ENCODE peak calls at places on chromosomes 1 and 21, in nine cellular contexts. D is sigmoid colon, W is astrocyte of the cerebellum, Q is activated B cell treated with CpG ODN at 0.5 μM for 24 hours, R is heart left ventricle, G is fibroblast of mammary gland, U is GM12865, A is OCI-LY7, O is B cell. M is an unnamed sample.

GRCh38 chr1:96698332-96698983 is 23.1 kb upstream of the PTBP2 start:
- DNase-seq in A (no peak), G (peak), O (no peak), Q (no peak), D (no peak), W (peak), U (no peak), R (no peak), M (no peak)

GRCh38 chr1:197868751-197869501 is 33.5 kb upstream of the C1orf53 start:
- DNase-seq in U (peak), Q (no peak), G (peak), W (peak), D (no peak), O (peak), R (peak), A (peak), M (peak)

GRCh38 chr1:194118086-194118485 is 931.7 kb upstream of the B3GALT2 start:
- DNase-seq in R (no peak), Q (no peak), W (no peak), D (peak), A (no peak), O (no peak), G (no peak), U (no peak), M (no peak)

GRCh38 chr21:35381743-35382310 is 332.7 kb upstream of the RUNX1 start:
- DNase-seq in G (no peak), W (no peak), A (no peak), D (no peak), U (no peak), R (no peak), Q (no peak), O (no peak), M (no peak)

GRCh38 chr1:151416231-151416630 is 16.9 kb downstream of the PSMB4 start:
- DNase-seq in G (peak), O (no peak), W (no peak), Q (no peak), A (no peak), R (no peak), D (no peak), U (no peak), M (no peak)

GRCh38 chr1:46133181-46133658 is 791 bp upstream of the PIK3R3 start:
- DNase-seq in O (no peak), U (peak), W (no peak), D (no peak), Q (no peak), A (peak), R (peak), G (no peak), M (peak)

GRCh38 chr1:95089888-95090287 is 17.1 kb upstream of the ALG14 start:
- DNase-seq in U (no peak), G (no peak), D (no peak), W (no peak), Q (no peak), A (no peak), O (no peak), R (no peak), M (no peak)

GRCh38 chr1:31755197-31755611 is 8.9 kb downstream of the ADGRB2 start:
- DNase-seq in U (no peak), G (no peak), R (peak), W (no peak), A (no peak), Q (no peak), O (no peak), D (no peak), M (no peak)

GRCh38 chr1:29639156-29639736 is 402.9 kb downstream of the PTPRU start:
- DNase-seq in A (no peak), Q (no peak), U (no peak), D (no peak), O (no peak), G (no peak), R (no peak), W (no peak), M (no peak)

GRCh38 chr1:232393010-232393833 is 236.7 kb downstream of the SIPA1L2 start:
- DNase-seq in O (no peak), W (no peak), R (no peak), D (no peak), Q (no peak), G (no peak), U (no peak), A (no peak), M (no peak)

GRCh38 chr21:42153746-42154145 is 65.2 kb upstream of the ABCG1 start:
- DNase-seq in U (no peak), Q (no peak), A (no peak), W (no peak), G (no peak), O (no peak), D (no peak), R (no peak), M (no peak)

GRCh38 chr21:41547111-41547510 is 39.2 kb upstream of the TMPRSS2 start:
- DNase-seq in O (no peak), R (no peak), A (no peak), D (no peak), G (no peak), U (no peak), Q (no peak), W (no peak), M (no peak)

GRCh38 chr1:200625381-200625824 is 4.9 kb upstream of the KIF14 start:
- DNase-seq in O (no peak), A (no peak), U (peak), G (peak), Q (no peak), W (no peak), R (no peak), D (no peak), M (peak)

GRCh38 chr1:85393490-85393889 is 71.5 kb downstream of the DDAH1 start:
- DNase-seq in A (no peak), U (no peak), W (no peak), D (no peak), O (no peak), R (no peak), G (no peak), Q (no peak), M (no peak)

GRCh38 chr21:29350246-29350779 is 51.6 kb downstream of the BACH1 start:
- DNase-seq in A (no peak), R (no peak), Q (no peak), O (no peak), D (no peak), W (no peak), U (no peak), G (no peak), M (no peak)

GRCh38 chr1:10613861-10614260 is 139.1 kb downstream of the PEX14 start:
- DNase-seq in R (no peak), Q (no peak), D (peak), W (no peak), U (no peak), G (no peak), O (no peak), A (no peak), M (no peak)

GRCh38 chr1:67576474-67576873 is 108.5 kb upstream of the GADD45A start:
- DNase-seq in W (no peak), R (no peak), Q (no peak), O (no peak), A (no peak), D (no peak), G (no peak), U (no peak), M (no peak)

GRCh38 chr1:19065526-19066247 is 109.2 kb upstream of the IFFO2 start:
- DNase-seq in R (no peak), Q (no peak), O (no peak), D (no peak), U (no peak), G (no peak), A (no peak), W (no peak), M (peak)

GRCh38 chr1:2801046-2801445 is 447 bp downstream of the TTC34 start:
- DNase-seq in O (no peak), A (no peak), D (peak), W (no peak), R (no peak), U (no peak), Q (no peak), G (no peak), M (no peak)

GRCh38 chr1:2802421-2802961 is 998 bp upstream of the TTC34 start:
- DNase-seq in W (no peak), U (no peak), G (no peak), R (no peak), O (no peak), A (no peak), Q (no peak), D (peak), M (no peak)

GRCh38 chr1:2800664-2801045 is 838 bp downstream of the TTC34 start:
- DNase-seq in G (no peak), Q (no peak), D (peak), A (no peak), W (no peak), U (no peak), R (no peak), O (no peak), M (no peak)

GRCh38 chr1:2803086-2803930 is 1.8 kb upstream of the TTC34 start:
- DNase-seq in Q (no peak), U (no peak), A (no peak), D (peak), O (no peak), R (no peak), G (no peak), W (no peak), M (no peak)

GRCh38 chr1:2801535-2802291 is at the start of gene TTC34:
- DNase-seq in D (peak), Q (no peak), W (no peak), U (peak), O (peak), A (peak), G (no peak), R (no peak), M (no peak)
- TF ChIP-seq CTCF in D (no peak), Q (no peak), W (no peak), U (peak), O (peak), A (peak), G (peak), R (peak), M (no peak)

GRCh38 chr1:158329807-158330206 is 1.5 kb downstream of the CD1B start:
- DNase-seq in G (no peak), W (no peak), O (peak), A (peak), D (no peak), Q (no peak), R (no peak), U (peak), M (peak)
- TF ChIP-seq CTCF in G (no peak), W (no peak), O (peak), A (peak), D (no peak), Q (no peak), R (peak), U (peak), M (peak)

GRCh38 chr1:214808845-214809460 is 206.0 kb downstream of the CENPF start:
- DNase-seq in A (no peak), G (peak), R (no peak), U (peak), Q (no peak), O (no peak), W (peak), D (no peak), M (no peak)
- TF ChIP-seq CTCF in A (peak), G (peak), R (peak), U (peak), Q (no peak), O (no peak), W (peak), D (no peak), M (peak)

GRCh38 chr21:34129971-34130597 is 56.7 kb downstream of the MRPS6 start:
- DNase-seq in W (no peak), O (no peak), A (peak), D (no peak), Q (no peak), U (no peak), G (peak), R (no peak), M (no peak)

GRCh38 chr21:34130598-34130985 is 57.2 kb downstream of the MRPS6 start:
- DNase-seq in D (no peak), A (no peak), O (no peak), Q (no peak), W (no peak), G (no peak), U (no peak), R (no peak), M (no peak)

GRCh38 chr21:34128674-34129038 is 55.3 kb downstream of the MRPS6 start:
- DNase-seq in W (no peak), R (no peak), G (no peak), U (no peak), Q (no peak), A (no peak), D (no peak), O (no peak), M (no peak)

GRCh38 chr21:34128124-34128523 is 54.7 kb downstream of the MRPS6 start:
- DNase-seq in R (no peak), A (no peak), G (no peak), D (no peak), W (no peak), Q (no peak), U (no peak), O (no peak), M (no peak)

GRCh38 chr21:34129039-34129891 is 55.9 kb downstream of the MRPS6 start:
- DNase-seq in W (peak), Q (no peak), O (no peak), R (peak), U (no peak), D (peak), A (no peak), G (peak), M (no peak)
- TF ChIP-seq CTCF in W (peak), Q (no peak), O (no peak), R (peak), U (no peak), D (peak), A (peak), G (peak), M (peak)

GRCh38 chr1:88035578-88035977 is 648.5 kb upstream of the PKN2 start:
- DNase-seq in G (no peak), O (no peak), W (no peak), U (no peak), A (no peak), Q (no peak), D (no peak), R (no peak), M (no peak)

GRCh38 chr1:88029142-88029541 is 654.9 kb upstream of the PKN2 start:
- DNase-seq in R (no peak), U (no peak), D (no peak), Q (no peak), W (no peak), A (no peak), O (no peak), G (peak), M (no peak)

GRCh38 chr1:88029899-88030298 is 654.2 kb upstream of the PKN2 start:
- DNase-seq in A (no peak), W (no peak), R (no peak), U (no peak), O (no peak), Q (no peak), G (no peak), D (no peak), M (no peak)
- TF ChIP-seq CTCF in A (no peak), W (no peak), R (no peak), U (no peak), O (no peak), Q (no peak), G (no peak), D (no peak), M (no peak)

GRCh38 chr1:41802532-41803501 is 115.9 kb downstream of the HIVEP3 start:
- DNase-seq in W (no peak), O (peak), D (peak), Q (no peak), G (no peak), U (peak), A (peak), R (peak), M (no peak)

GRCh38 chr1:41804176-41804575 is 114.5 kb downstream of the HIVEP3 start:
- DNase-seq in D (no peak), U (peak), A (peak), G (no peak), W (no peak), R (no peak), O (peak), Q (no peak), M (no peak)

GRCh38 chr1:41806472-41807155 is 112.1 kb downstream of the HIVEP3 start:
- DNase-seq in G (no peak), U (peak), D (no peak), O (no peak), R (no peak), W (no peak), Q (no peak), A (no peak), M (peak)

GRCh38 chr1:41805771-41806471 is 112.8 kb downstream of the HIVEP3 start:
- DNase-seq in D (no peak), R (no peak), W (no peak), Q (no peak), G (no peak), O (no peak), A (no peak), U (peak), M (no peak)

GRCh38 chr1:41803656-41804055 is 115.1 kb downstream of the HIVEP3 start:
- DNase-seq in G (no peak), Q (no peak), D (no peak), R (no peak), O (no peak), W (no peak), A (no peak), U (peak), M (no peak)
- TF ChIP-seq CTCF in G (no peak), Q (no peak), D (no peak), R (no peak), O (no peak), W (no peak), A (no peak), U (no peak), M (no peak)

DNA sequence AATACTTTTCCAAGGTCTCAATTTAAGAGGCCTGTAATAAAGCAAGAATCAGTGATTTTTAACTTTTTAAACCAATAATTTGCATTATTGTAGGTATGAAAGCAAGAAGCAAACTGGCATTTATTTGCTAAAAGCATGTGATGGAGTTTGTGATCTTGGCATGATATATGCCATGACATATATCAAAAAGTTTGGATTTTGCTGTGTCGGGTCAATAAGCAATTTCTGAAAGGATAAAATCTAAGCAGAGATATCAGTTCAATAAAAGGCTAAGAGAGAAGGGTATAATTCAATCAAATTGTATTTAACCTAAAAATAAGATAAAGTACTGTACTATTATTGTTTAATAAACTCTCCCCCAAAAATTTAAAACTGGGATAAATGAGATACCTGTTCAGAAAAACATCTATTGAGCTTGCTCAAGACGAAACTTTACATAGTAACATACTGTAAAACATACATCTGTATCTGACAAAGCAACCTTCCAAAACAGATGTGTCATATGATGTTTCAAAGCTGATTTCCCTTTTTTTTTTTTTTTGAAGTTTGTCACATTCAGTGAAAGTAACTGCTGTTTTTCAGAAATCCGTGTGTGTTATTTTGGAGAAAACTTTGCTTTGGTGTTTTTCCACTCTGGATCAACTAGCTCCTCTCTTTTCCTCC is 74.5 kb downstream of the TGFBR3 start:
- DNase-seq in A (no peak), Q (no peak), W (no peak), U (no peak), O (no peak), D (no peak), G (no peak), R (no peak), M (no peak)
- TF ChIP-seq CTCF in A (no peak), Q (no peak), W (no peak), U (no peak), O (no peak), D (no peak), G (no peak), R (no peak), M (no peak)

GRCh38 chr1:7784492-7785071 is 491 bp downstream of the PER3 start:
- DNase-seq in Q (no peak), G (no peak), U (peak), A (no peak), D (peak), R (peak), O (no peak), W (no peak), M (no peak)

GRCh38 chr1:7781923-7782495 is 2.1 kb upstream of the PER3 start:
- DNase-seq in D (no peak), W (no peak), Q (no peak), O (peak), G (no peak), R (no peak), U (peak), A (no peak), M (no peak)

GRCh38 chr1:7783178-7783711 is 846 bp upstream of the PER3 start:
- DNase-seq in A (peak), G (peak), Q (no peak), O (no peak), D (peak), R (peak), W (no peak), U (peak), M (peak)

GRCh38 chr1:7785108-7785507 is 1.0 kb downstream of the PER3 start:
- DNase-seq in Q (no peak), O (peak), A (no peak), G (no peak), D (no peak), W (no peak), R (no peak), U (no peak), M (no peak)

DNA sequence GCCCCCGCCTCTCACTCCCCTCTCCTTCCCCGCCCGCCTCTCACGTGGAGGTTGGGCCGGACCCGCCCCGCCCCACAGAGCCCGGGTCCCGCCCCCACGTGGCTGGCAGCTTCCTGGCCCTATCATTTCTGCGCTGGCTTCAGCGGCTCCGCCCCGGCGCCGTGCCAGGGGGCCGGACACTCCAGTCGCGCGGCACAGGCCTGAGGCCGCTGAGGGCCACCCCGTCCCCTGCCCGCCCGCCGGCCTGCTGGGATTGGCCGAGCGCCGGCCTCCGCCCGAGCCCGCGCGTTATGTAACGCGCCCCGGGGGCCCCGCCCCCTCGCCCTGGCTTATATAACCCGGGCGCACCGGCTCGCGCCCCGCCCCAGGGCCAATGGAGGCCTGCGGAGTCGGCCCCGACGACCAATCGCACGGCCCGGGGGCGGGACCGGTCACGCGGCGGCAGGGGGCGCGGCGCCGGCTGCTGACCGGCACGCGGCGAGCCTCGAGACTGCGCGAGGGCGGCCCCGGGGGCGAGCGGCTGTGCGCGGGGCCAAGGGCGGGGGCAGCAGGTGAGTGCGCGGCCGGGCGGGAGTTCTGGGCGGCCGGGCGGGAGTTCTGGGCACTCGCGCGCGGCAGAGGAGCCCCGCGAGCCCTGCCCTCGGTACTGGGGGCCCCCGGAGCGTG is at the start of gene PER3:
- DNase-seq in D (peak), O (peak), A (peak), U (peak), Q (peak), W (peak), G (peak), R (peak), M (peak)
- TF ChIP-seq CTCF in D (no peak), O (no peak), A (no peak), U (no peak), Q (no peak), W (no peak), G (no peak), R (no peak), M (no peak)

DNA sequence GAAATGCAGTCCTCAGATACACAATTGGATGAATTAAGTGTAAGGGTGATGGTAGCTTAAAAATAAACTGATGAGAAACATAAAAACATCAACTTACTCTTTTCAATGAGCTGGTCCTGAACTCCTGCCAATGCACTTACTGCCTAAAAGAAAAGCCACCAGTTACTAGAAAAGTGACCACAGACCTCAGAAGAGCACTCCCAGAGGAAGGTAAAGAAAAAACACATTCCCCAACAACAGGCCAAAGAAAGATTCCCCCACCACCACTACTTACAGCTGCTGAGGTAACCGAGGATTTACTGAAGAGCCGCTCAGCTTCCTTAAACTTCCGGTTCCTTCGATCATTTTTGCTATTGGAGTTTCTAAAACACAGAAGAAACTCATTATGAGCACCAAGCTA is 5.4 kb downstream of the MEAF6 start:
- DNase-seq in G (peak), U (peak), R (no peak), D (no peak), O (no peak), A (peak), Q (no peak), W (peak), M (no peak)
- TF ChIP-seq CTCF in G (peak), U (peak), R (no peak), D (no peak), O (no peak), A (peak), Q (no peak), W (peak), M (no peak)

GRCh38 chr21:37443683-37444082 is 77.1 kb downstream of the DYRK1A start:
- DNase-seq in Q (no peak), A (no peak), O (no peak), U (no peak), R (no peak), W (no peak), D (no peak), G (no peak), M (no peak)

GRCh38 chr21:37447288-37447936 is 80.8 kb downstream of the DYRK1A start:
- DNase-seq in Q (no peak), D (no peak), W (no peak), O (no peak), A (no peak), U (no peak), G (no peak), R (no peak), M (no peak)

GRCh38 chr21:37445228-37445627 is 78.7 kb downstream of the DYRK1A start:
- DNase-seq in O (no peak), R (no peak), Q (no peak), D (no peak), W (no peak), A (no peak), U (no peak), G (peak), M (no peak)

GRCh38 chr21:37449302-37449937 is 82.8 kb downstream of the DYRK1A start:
- DNase-seq in D (no peak), G (no peak), A (no peak), O (no peak), Q (no peak), R (no peak), W (no peak), U (no peak), M (no peak)

GRCh38 chr21:37446552-37446951 is 80.0 kb downstream of the DYRK1A start:
- DNase-seq in R (no peak), D (no peak), U (no peak), G (no peak), W (no peak), Q (no peak), A (no peak), O (no peak), M (no peak)
- TF ChIP-seq CTCF in R (no peak), D (no peak), U (no peak), G (no peak), W (peak), Q (no peak), A (peak), O (no peak), M (peak)

M was measured in GM13977.